ENCODE peak calls at places on chromosomes 7 and 10, in five cellular contexts. One of them, this sample, is unnamed.

GRCh38 chr10:95295031-95295755 is 4.4 kb upstream of the PDLIM1 start:
- DNase-seq in activated CD4-positive, alpha-beta T cell treated with anti-CD3 and anti-CD28 coated beads for 24 hours: peak; percentile 3
- DNase-seq in mammary epithelial cell: peak; percentile 91
- DNase-seq in NCI-H2029: peak; percentile 64
- DNase-seq in psoas muscle: peak; percentile 37
- DNase-seq in this sample: peak; percentile 25

GRCh38 chr10:129870042-129870757 is 93.9 kb downstream of the EBF3 start:
- DNase-seq in psoas muscle: no peak
- DNase-seq in activated CD4-positive, alpha-beta T cell treated with anti-CD3 and anti-CD28 coated beads for 24 hours: no peak
- DNase-seq in mammary epithelial cell: no peak
- DNase-seq in NCI-H2029: no peak
- DNase-seq in this sample: no peak

GRCh38 chr7:6644728-6645127 is 7.6 kb downstream of the ZNF316 start:
- DNase-seq in psoas muscle: no peak
- DNase-seq in NCI-H2029: no peak
- DNase-seq in mammary epithelial cell: no peak
- DNase-seq in activated CD4-positive, alpha-beta T cell treated with anti-CD3 and anti-CD28 coated beads for 24 hours: no peak
- DNase-seq in this sample: no peak

GRCh38 chr7:85038466-85038865 is 148.4 kb downstream of the SEMA3D start:
- DNase-seq in NCI-H2029: no peak
- DNase-seq in psoas muscle: no peak
- DNase-seq in mammary epithelial cell: no peak
- DNase-seq in activated CD4-positive, alpha-beta T cell treated with anti-CD3 and anti-CD28 coated beads for 24 hours: no peak
- DNase-seq in this sample: no peak

GRCh38 chr7:10939237-10939910 is 34.3 kb upstream of the PHF14 start:
- DNase-seq in mammary epithelial cell: peak; percentile 1
- DNase-seq in NCI-H2029: no peak
- DNase-seq in psoas muscle: no peak
- DNase-seq in activated CD4-positive, alpha-beta T cell treated with anti-CD3 and anti-CD28 coated beads for 24 hours: no peak
- DNase-seq in this sample: no peak

GRCh38 chr7:157676001-157676400 is 339.2 kb downstream of the DNAJB6 start:
- DNase-seq in activated CD4-positive, alpha-beta T cell treated with anti-CD3 and anti-CD28 coated beads for 24 hours: no peak
- DNase-seq in mammary epithelial cell: no peak
- DNase-seq in NCI-H2029: peak; percentile 63
- DNase-seq in psoas muscle: no peak
- DNase-seq in this sample: no peak

GRCh38 chr10:132685921-132686680 is 99.8 kb downstream of the NKX6-2 start:
- DNase-seq in mammary epithelial cell: no peak
- DNase-seq in psoas muscle: peak; percentile 11
- DNase-seq in NCI-H2029: no peak
- DNase-seq in activated CD4-positive, alpha-beta T cell treated with anti-CD3 and anti-CD28 coated beads for 24 hours: no peak
- DNase-seq in this sample: no peak

GRCh38 chr7:81234896-81235295 is 316.0 kb upstream of the SEMA3C start:
- DNase-seq in mammary epithelial cell: peak; percentile 17
- DNase-seq in psoas muscle: no peak
- DNase-seq in NCI-H2029: no peak
- DNase-seq in activated CD4-positive, alpha-beta T cell treated with anti-CD3 and anti-CD28 coated beads for 24 hours: no peak
- DNase-seq in this sample: no peak

GRCh38 chr10:132712698-132713232 is 73.2 kb downstream of the NKX6-2 start:
- DNase-seq in mammary epithelial cell: no peak
- DNase-seq in NCI-H2029: no peak
- DNase-seq in activated CD4-positive, alpha-beta T cell treated with anti-CD3 and anti-CD28 coated beads for 24 hours: no peak
- DNase-seq in psoas muscle: no peak
- DNase-seq in this sample: no peak

GRCh38 chr7:90988996-90989765 is 275.1 kb upstream of the FZD1 start:
- DNase-seq in mammary epithelial cell: no peak
- DNase-seq in activated CD4-positive, alpha-beta T cell treated with anti-CD3 and anti-CD28 coated beads for 24 hours: no peak
- DNase-seq in psoas muscle: no peak
- DNase-seq in NCI-H2029: peak; percentile 22
- DNase-seq in this sample: no peak

GRCh38 chr10:126006264-126006663 is 109.9 kb downstream of the FANK1 start:
- DNase-seq in NCI-H2029: no peak
- DNase-seq in mammary epithelial cell: no peak
- DNase-seq in psoas muscle: no peak
- DNase-seq in activated CD4-positive, alpha-beta T cell treated with anti-CD3 and anti-CD28 coated beads for 24 hours: no peak
- DNase-seq in this sample: no peak

GRCh38 chr10:104045151-104046089 is 40.3 kb downstream of the COL17A1 start:
- DNase-seq in mammary epithelial cell: no peak
- DNase-seq in psoas muscle: no peak
- DNase-seq in activated CD4-positive, alpha-beta T cell treated with anti-CD3 and anti-CD28 coated beads for 24 hours: no peak
- DNase-seq in NCI-H2029: no peak
- DNase-seq in this sample: no peak

GRCh38 chr10:80500572-80501380 is 36.9 kb upstream of the SH2D4B start:
- DNase-seq in activated CD4-positive, alpha-beta T cell treated with anti-CD3 and anti-CD28 coated beads for 24 hours: no peak
- DNase-seq in NCI-H2029: no peak
- DNase-seq in psoas muscle: peak; percentile 40
- DNase-seq in mammary epithelial cell: no peak
- DNase-seq in this sample: no peak

GRCh38 chr10:99834410-99834809 is 52.0 kb downstream of the ABCC2 start:
- DNase-seq in psoas muscle: no peak
- DNase-seq in NCI-H2029: no peak
- DNase-seq in activated CD4-positive, alpha-beta T cell treated with anti-CD3 and anti-CD28 coated beads for 24 hours: no peak
- DNase-seq in mammary epithelial cell: peak; percentile 91
- DNase-seq in this sample: no peak

GRCh38 chr7:137546671-137547070 is 203.1 kb upstream of the PTN start:
- DNase-seq in activated CD4-positive, alpha-beta T cell treated with anti-CD3 and anti-CD28 coated beads for 24 hours: no peak
- DNase-seq in psoas muscle: no peak
- DNase-seq in mammary epithelial cell: peak; percentile 2
- DNase-seq in NCI-H2029: no peak
- DNase-seq in this sample: no peak

GRCh38 chr7:80637911-80638765 is at the start of gene CD36:
- DNase-seq in NCI-H2029: no peak
- DNase-seq in activated CD4-positive, alpha-beta T cell treated with anti-CD3 and anti-CD28 coated beads for 24 hours: no peak
- DNase-seq in mammary epithelial cell: no peak
- DNase-seq in psoas muscle: no peak
- DNase-seq in this sample: no peak

GRCh38 chr10:86345296-86346168 is 21.1 kb downstream of the GRID1 start:
- DNase-seq in NCI-H2029: no peak
- DNase-seq in mammary epithelial cell: peak; percentile 13
- DNase-seq in psoas muscle: no peak
- DNase-seq in activated CD4-positive, alpha-beta T cell treated with anti-CD3 and anti-CD28 coated beads for 24 hours: no peak
- DNase-seq in this sample: no peak

GRCh38 chr10:114908896-114909295 is 29.1 kb upstream of the TRUB1 start:
- DNase-seq in activated CD4-positive, alpha-beta T cell treated with anti-CD3 and anti-CD28 coated beads for 24 hours: no peak
- DNase-seq in NCI-H2029: no peak
- DNase-seq in psoas muscle: no peak
- DNase-seq in mammary epithelial cell: no peak
- DNase-seq in this sample: no peak

GRCh38 chr10:43118631-43119415 is 19.4 kb upstream of the CSGALNACT2 start:
- DNase-seq in activated CD4-positive, alpha-beta T cell treated with anti-CD3 and anti-CD28 coated beads for 24 hours: no peak
- DNase-seq in mammary epithelial cell: no peak
- DNase-seq in NCI-H2029: no peak
- DNase-seq in psoas muscle: no peak
- DNase-seq in this sample: no peak

GRCh38 chr7:46494441-46494840 is 573.4 kb upstream of the IGFBP3 start:
- DNase-seq in activated CD4-positive, alpha-beta T cell treated with anti-CD3 and anti-CD28 coated beads for 24 hours: no peak
- DNase-seq in NCI-H2029: no peak
- DNase-seq in psoas muscle: no peak
- DNase-seq in mammary epithelial cell: no peak
- DNase-seq in this sample: no peak

GRCh38 chr10:131876021-131876420 is 24.8 kb upstream of the PPP2R2D start:
- DNase-seq in mammary epithelial cell: no peak
- DNase-seq in activated CD4-positive, alpha-beta T cell treated with anti-CD3 and anti-CD28 coated beads for 24 hours: no peak
- DNase-seq in psoas muscle: no peak
- DNase-seq in NCI-H2029: no peak
- DNase-seq in this sample: no peak

GRCh38 chr10:11871470-11871869 is 48.3 kb downstream of the PROSER2 start:
- DNase-seq in psoas muscle: no peak
- DNase-seq in mammary epithelial cell: no peak
- DNase-seq in activated CD4-positive, alpha-beta T cell treated with anti-CD3 and anti-CD28 coated beads for 24 hours: no peak
- DNase-seq in NCI-H2029: no peak
- DNase-seq in this sample: no peak

GRCh38 chr10:62744136-62744535 is 60.4 kb upstream of the ADO start:
- DNase-seq in mammary epithelial cell: no peak
- DNase-seq in activated CD4-positive, alpha-beta T cell treated with anti-CD3 and anti-CD28 coated beads for 24 hours: no peak
- DNase-seq in NCI-H2029: no peak
- DNase-seq in psoas muscle: no peak
- DNase-seq in this sample: no peak

This sample was measured in NCI-H774.